ENCODE peak calls at places on chromosomes 5 and 9, in nine cellular contexts. One of them, this sample, is unnamed. For H3K9me3, the result is how much of the 10 kb centered on the place peaks cover.

GRCh38 chr9:89923961-89924504 is 319.2 kb downstream of the GADD45G start:
- DNase-seq in AG04450: no peak
- DNase-seq in trophoblast cell: peak
- DNase-seq in A549: no peak
- DNase-seq in PC-9: no peak
- DNase-seq in effector memory CD4-positive, alpha-beta T cell: no peak
- DNase-seq in breast epithelium: no peak
- DNase-seq in ovary: peak
- DNase-seq in PC-3: peak
- DNase-seq in this sample: peak

GRCh38 chr5:146042628-146043279 is 62.6 kb downstream of the PLAC8L1 start:
- DNase-seq in AG04450: peak
- DNase-seq in trophoblast cell: peak
- DNase-seq in A549: peak
- DNase-seq in PC-9: peak
- DNase-seq in effector memory CD4-positive, alpha-beta T cell: no peak
- DNase-seq in breast epithelium: no peak
- DNase-seq in ovary: no peak
- DNase-seq in PC-3: peak
- DNase-seq in this sample: no peak

GRCh38 chr9:33329117-33329563 is 38.8 kb downstream of the NFX1 start:
- DNase-seq in AG04450: peak
- DNase-seq in trophoblast cell: peak
- DNase-seq in A549: peak
- DNase-seq in PC-9: peak
- DNase-seq in effector memory CD4-positive, alpha-beta T cell: no peak
- DNase-seq in breast epithelium: peak
- DNase-seq in ovary: no peak
- DNase-seq in PC-3: peak
- DNase-seq in this sample: no peak

GRCh38 chr5:138752951-138753793 is at the start of gene CTNNA1:
- DNase-seq in AG04450: no peak
- DNase-seq in trophoblast cell: peak
- DNase-seq in A549: peak
- DNase-seq in PC-9: peak
- DNase-seq in effector memory CD4-positive, alpha-beta T cell: peak
- DNase-seq in breast epithelium: peak
- DNase-seq in ovary: peak
- DNase-seq in PC-3: peak
- DNase-seq in this sample: peak

GRCh38 chr5:33194914-33195313 is 245.9 kb upstream of the TARS1 start:
- DNase-seq in AG04450: no peak
- DNase-seq in trophoblast cell: no peak
- DNase-seq in A549: no peak
- DNase-seq in PC-9: no peak
- DNase-seq in effector memory CD4-positive, alpha-beta T cell: no peak
- DNase-seq in breast epithelium: no peak
- DNase-seq in ovary: no peak
- DNase-seq in PC-3: no peak
- DNase-seq in this sample: no peak

GRCh38 chr5:134224905-134225779 is 731 bp downstream of the PPP2CA start:
- DNase-seq in AG04450: no peak
- DNase-seq in trophoblast cell: peak
- DNase-seq in A549: peak
- DNase-seq in PC-9: peak
- DNase-seq in effector memory CD4-positive, alpha-beta T cell: peak
- DNase-seq in breast epithelium: peak
- DNase-seq in ovary: peak
- DNase-seq in PC-3: peak
- DNase-seq in this sample: peak

GRCh38 chr5:73213566-73213998 is 40.6 kb downstream of the TMEM174 start:
- DNase-seq in AG04450: peak
- DNase-seq in trophoblast cell: no peak
- DNase-seq in A549: peak
- DNase-seq in PC-9: no peak
- DNase-seq in effector memory CD4-positive, alpha-beta T cell: no peak
- DNase-seq in breast epithelium: no peak
- DNase-seq in ovary: no peak
- DNase-seq in PC-3: peak
- DNase-seq in this sample: no peak

GRCh38 chr9:126626117-126627022 is 12.6 kb downstream of the LMX1B start:
- DNase-seq in AG04450: no peak
- DNase-seq in trophoblast cell: no peak
- DNase-seq in A549: no peak
- DNase-seq in PC-9: no peak
- DNase-seq in effector memory CD4-positive, alpha-beta T cell: no peak
- DNase-seq in breast epithelium: no peak
- DNase-seq in ovary: no peak
- DNase-seq in PC-3: no peak
- DNase-seq in this sample: no peak

GRCh38 chr9:122789256-122790046 is 718 bp downstream of the OR5C1 start:
- DNase-seq in AG04450: no peak
- DNase-seq in trophoblast cell: no peak
- DNase-seq in A549: no peak
- DNase-seq in PC-9: no peak
- DNase-seq in effector memory CD4-positive, alpha-beta T cell: no peak
- DNase-seq in breast epithelium: no peak
- DNase-seq in ovary: no peak
- DNase-seq in PC-3: no peak
- DNase-seq in this sample: no peak

GRCh38 chr9:81394816-81395215 is 294.5 kb downstream of the TLE1 start:
- DNase-seq in AG04450: no peak
- DNase-seq in trophoblast cell: no peak
- DNase-seq in A549: no peak
- DNase-seq in PC-9: no peak
- DNase-seq in effector memory CD4-positive, alpha-beta T cell: no peak
- DNase-seq in breast epithelium: no peak
- DNase-seq in ovary: no peak
- DNase-seq in PC-3: no peak
- DNase-seq in this sample: no peak

GRCh38 chr5:175656966-175657365 is 905 bp upstream of the HRH2 start:
- DNase-seq in AG04450: no peak
- DNase-seq in trophoblast cell: no peak
- DNase-seq in A549: no peak
- DNase-seq in PC-9: no peak
- DNase-seq in effector memory CD4-positive, alpha-beta T cell: no peak
- DNase-seq in breast epithelium: no peak
- DNase-seq in ovary: no peak
- DNase-seq in PC-3: no peak
- DNase-seq in this sample: no peak

GRCh38 chr5:88675159-88675757 is 207.7 kb downstream of the MEF2C start:
- DNase-seq in AG04450: no peak
- DNase-seq in trophoblast cell: no peak
- DNase-seq in A549: no peak
- DNase-seq in PC-9: no peak
- DNase-seq in effector memory CD4-positive, alpha-beta T cell: no peak
- DNase-seq in breast epithelium: no peak
- DNase-seq in ovary: no peak
- DNase-seq in PC-3: no peak
- DNase-seq in this sample: no peak

GRCh38 chr5:10533218-10533617 is 30.7 kb upstream of the ANKRD33B start:
- DNase-seq in AG04450: no peak
- DNase-seq in trophoblast cell: no peak
- DNase-seq in A549: no peak
- DNase-seq in PC-9: no peak
- DNase-seq in effector memory CD4-positive, alpha-beta T cell: no peak
- DNase-seq in breast epithelium: no peak
- DNase-seq in ovary: no peak
- DNase-seq in PC-3: no peak
- DNase-seq in this sample: no peak

DNA sequence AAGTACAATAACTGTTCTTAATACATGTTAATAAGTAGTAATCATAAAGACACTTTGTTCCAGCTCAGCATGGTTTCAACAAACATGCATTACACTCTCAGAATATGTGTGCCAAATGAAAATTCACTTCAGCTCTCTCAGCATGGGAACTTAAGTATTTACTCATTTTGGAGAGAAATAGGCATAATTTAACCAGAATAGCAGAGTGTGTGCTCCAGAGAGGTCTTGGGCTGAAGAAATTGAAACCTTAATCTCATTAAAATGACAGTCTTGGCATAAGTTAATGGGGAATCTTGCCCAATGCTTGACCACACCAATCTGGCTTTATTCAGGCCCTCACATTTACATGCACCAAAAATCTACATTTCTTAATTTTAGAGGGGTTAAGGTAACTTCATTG is 11.0 kb upstream of the LOX start:
- DNase-seq in AG04450: no peak
- DNase-seq in trophoblast cell: no peak
- DNase-seq in A549: no peak
- DNase-seq in PC-9: no peak
- DNase-seq in effector memory CD4-positive, alpha-beta T cell: no peak
- DNase-seq in breast epithelium: no peak
- DNase-seq in ovary: no peak
- DNase-seq in PC-3: no peak
- DNase-seq in this sample: no peak
- H3K27ac ChIP-seq in AG04450: peak
- H3K27ac ChIP-seq in trophoblast cell: no peak
- H3K27ac ChIP-seq in A549: no peak
- H3K27ac ChIP-seq in PC-9: no peak
- H3K27ac ChIP-seq in effector memory CD4-positive, alpha-beta T cell: no peak
- H3K27ac ChIP-seq in breast epithelium: no peak
- H3K27ac ChIP-seq in ovary: no peak
- H3K27ac ChIP-seq in PC-3: no peak
- H3K27ac ChIP-seq in this sample: no peak

DNA sequence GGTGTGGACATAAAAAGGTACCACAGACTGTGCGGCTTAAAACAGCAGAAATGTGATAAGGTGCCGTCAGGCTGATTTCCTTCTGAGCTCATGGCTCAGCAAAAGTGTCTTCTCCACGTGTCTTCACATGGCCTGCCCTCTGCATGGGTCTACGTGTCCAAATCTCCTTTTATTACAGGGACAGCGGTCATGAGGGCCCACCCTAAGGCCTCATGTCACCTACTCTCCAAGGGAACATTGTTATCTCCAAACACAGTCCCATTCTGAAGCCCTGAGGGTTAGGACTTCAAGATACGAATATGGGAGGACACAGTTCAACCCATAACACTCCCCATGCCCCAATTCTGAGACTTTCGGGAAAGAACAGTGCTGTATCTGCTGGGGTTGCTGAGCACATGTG is 35.2 kb downstream of the COL23A1 start:
- DNase-seq in AG04450: no peak
- DNase-seq in trophoblast cell: no peak
- DNase-seq in A549: no peak
- DNase-seq in PC-9: no peak
- DNase-seq in effector memory CD4-positive, alpha-beta T cell: no peak
- DNase-seq in breast epithelium: no peak
- DNase-seq in ovary: no peak
- DNase-seq in PC-3: no peak
- DNase-seq in this sample: no peak
- H3K9me3 ChIP-seq in AG04450: under half
- H3K9me3 ChIP-seq in trophoblast cell: under half
- H3K9me3 ChIP-seq in A549: under half
- H3K9me3 ChIP-seq in PC-9: under half
- H3K9me3 ChIP-seq in effector memory CD4-positive, alpha-beta T cell: under half
- H3K9me3 ChIP-seq in breast epithelium: under half
- H3K9me3 ChIP-seq in ovary: under half
- H3K9me3 ChIP-seq in PC-3: under half
- H3K9me3 ChIP-seq in this sample: under half

DNA sequence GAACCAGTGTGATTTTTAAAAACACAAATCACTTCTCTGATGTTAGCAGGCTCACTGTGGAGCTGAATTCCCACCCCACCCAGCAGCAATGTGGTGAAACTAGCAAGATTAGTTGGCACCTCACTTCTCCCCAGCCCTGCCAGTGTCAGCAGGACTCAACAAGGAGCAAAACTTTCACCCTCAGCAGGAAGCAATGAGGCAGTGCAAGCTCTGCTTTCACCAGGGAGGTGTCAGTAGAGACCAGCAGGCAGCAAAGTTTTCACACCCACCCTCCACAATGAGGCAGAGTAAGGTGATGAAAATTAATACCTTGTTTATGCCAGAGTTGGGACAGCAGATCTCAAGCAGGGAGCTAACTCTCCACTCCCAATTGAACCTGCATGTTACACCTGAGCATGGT is 565.0 kb downstream of the CETN3 start:
- DNase-seq in AG04450: no peak
- DNase-seq in trophoblast cell: no peak
- DNase-seq in A549: no peak
- DNase-seq in PC-9: no peak
- DNase-seq in effector memory CD4-positive, alpha-beta T cell: no peak
- DNase-seq in breast epithelium: no peak
- DNase-seq in ovary: no peak
- DNase-seq in PC-3: no peak
- DNase-seq in this sample: no peak
- H3K4me3 ChIP-seq in AG04450: no peak
- H3K4me3 ChIP-seq in trophoblast cell: no peak
- H3K4me3 ChIP-seq in A549: no peak
- H3K4me3 ChIP-seq in PC-9: no peak
- H3K4me3 ChIP-seq in effector memory CD4-positive, alpha-beta T cell: no peak
- H3K4me3 ChIP-seq in breast epithelium: no peak
- H3K4me3 ChIP-seq in ovary: no peak
- H3K4me3 ChIP-seq in PC-3: no peak
- H3K4me3 ChIP-seq in this sample: no peak

GRCh38 chr9:134301387-134302129 is 24.7 kb upstream of the RXRA start:
- DNase-seq in AG04450: no peak
- DNase-seq in trophoblast cell: no peak
- DNase-seq in A549: no peak
- DNase-seq in PC-9: no peak
- DNase-seq in effector memory CD4-positive, alpha-beta T cell: peak
- DNase-seq in breast epithelium: no peak
- DNase-seq in ovary: peak
- DNase-seq in PC-3: peak
- DNase-seq in this sample: peak

GRCh38 chr9:134298000-134298399 is 28.3 kb upstream of the RXRA start:
- DNase-seq in AG04450: no peak
- DNase-seq in trophoblast cell: no peak
- DNase-seq in A549: no peak
- DNase-seq in PC-9: no peak
- DNase-seq in effector memory CD4-positive, alpha-beta T cell: no peak
- DNase-seq in breast epithelium: no peak
- DNase-seq in ovary: peak
- DNase-seq in PC-3: no peak
- DNase-seq in this sample: no peak

GRCh38 chr9:134297581-134297980 is 28.7 kb upstream of the RXRA start:
- DNase-seq in AG04450: no peak
- DNase-seq in trophoblast cell: no peak
- DNase-seq in A549: no peak
- DNase-seq in PC-9: no peak
- DNase-seq in effector memory CD4-positive, alpha-beta T cell: no peak
- DNase-seq in breast epithelium: no peak
- DNase-seq in ovary: peak
- DNase-seq in PC-3: no peak
- DNase-seq in this sample: no peak

GRCh38 chr9:134299068-134299467 is 27.2 kb upstream of the RXRA start:
- DNase-seq in AG04450: no peak
- DNase-seq in trophoblast cell: no peak
- DNase-seq in A549: no peak
- DNase-seq in PC-9: no peak
- DNase-seq in effector memory CD4-positive, alpha-beta T cell: no peak
- DNase-seq in breast epithelium: no peak
- DNase-seq in ovary: no peak
- DNase-seq in PC-3: no peak
- DNase-seq in this sample: no peak

DNA sequence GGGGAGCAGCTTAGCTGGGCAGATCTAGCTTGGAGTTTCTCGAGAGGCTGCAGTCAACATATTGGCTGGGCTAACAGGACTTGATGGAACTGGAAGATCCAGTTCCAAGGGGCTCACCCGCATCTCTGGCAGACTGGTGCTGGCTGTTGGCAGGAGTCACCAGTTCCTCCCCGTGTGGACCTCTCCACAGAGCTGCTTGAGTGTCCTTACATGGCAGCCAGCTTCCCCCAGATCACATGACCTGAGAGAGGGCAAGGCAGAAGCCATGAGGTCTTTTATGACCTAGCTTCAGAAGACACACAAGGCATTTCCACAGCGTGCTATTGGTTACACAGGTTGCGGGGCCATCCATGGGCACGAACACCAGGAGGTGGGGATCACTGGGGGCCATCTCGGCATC is 26.4 kb upstream of the RXRA start:
- DNase-seq in AG04450: no peak
- DNase-seq in trophoblast cell: peak
- DNase-seq in A549: no peak
- DNase-seq in PC-9: peak
- DNase-seq in effector memory CD4-positive, alpha-beta T cell: no peak
- DNase-seq in breast epithelium: peak
- DNase-seq in ovary: peak
- DNase-seq in PC-3: no peak
- DNase-seq in this sample: no peak
- H3K27ac ChIP-seq in AG04450: no peak
- H3K27ac ChIP-seq in trophoblast cell: no peak
- H3K27ac ChIP-seq in A549: no peak
- H3K27ac ChIP-seq in PC-9: no peak
- H3K27ac ChIP-seq in effector memory CD4-positive, alpha-beta T cell: no peak
- H3K27ac ChIP-seq in breast epithelium: no peak
- H3K27ac ChIP-seq in ovary: no peak
- H3K27ac ChIP-seq in PC-3: no peak
- H3K27ac ChIP-seq in this sample: no peak

This sample was measured in CD4-positive, alpha-beta memory T cell.